ENCODE peak calls at places on chromosome 20, in ten cellular contexts. One of them, this sample, is unnamed. For H3K4me1, the result is how much of the 10 kb centered on the place peaks cover.

GRCh38 chr20:51860015-51860882 is 57.9 kb upstream of the SALL4 start:
- DNase-seq in sigmoid colon: no peak
- DNase-seq in body of pancreas: no peak
- DNase-seq in hepatocyte: peak
- DNase-seq in OCI-LY7: no peak
- DNase-seq in breast epithelium: no peak
- DNase-seq in K562: no peak
- DNase-seq in CD8-positive, alpha-beta T cell: no peak
- DNase-seq in left ventricle myocardium inferior: no peak
- DNase-seq in A549: peak
- DNase-seq in this sample: peak

GRCh38 chr20:25437153-25437581 is 29.7 kb downstream of the GINS1 start:
- DNase-seq in K562: no peak
- DNase-seq in hepatocyte: peak
- DNase-seq in left ventricle myocardium inferior: no peak
- DNase-seq in sigmoid colon: no peak
- DNase-seq in breast epithelium: no peak
- DNase-seq in body of pancreas: no peak
- DNase-seq in OCI-LY7: no peak
- DNase-seq in CD8-positive, alpha-beta T cell: no peak
- DNase-seq in A549: no peak
- DNase-seq in this sample: peak

GRCh38 chr20:23187759-23188158 is 101.6 kb upstream of the CD93 start:
- DNase-seq in A549: peak
- DNase-seq in CD8-positive, alpha-beta T cell: no peak
- DNase-seq in hepatocyte: no peak
- DNase-seq in left ventricle myocardium inferior: peak
- DNase-seq in OCI-LY7: no peak
- DNase-seq in sigmoid colon: no peak
- DNase-seq in breast epithelium: no peak
- DNase-seq in body of pancreas: peak
- DNase-seq in K562: no peak
- DNase-seq in this sample: no peak

GRCh38 chr20:3174442-3175263 is 1.3 kb upstream of the LZTS3 start:
- DNase-seq in left ventricle myocardium inferior: no peak
- DNase-seq in sigmoid colon: no peak
- DNase-seq in hepatocyte: no peak
- DNase-seq in OCI-LY7: no peak
- DNase-seq in A549: peak
- DNase-seq in breast epithelium: no peak
- DNase-seq in body of pancreas: no peak
- DNase-seq in K562: no peak
- DNase-seq in CD8-positive, alpha-beta T cell: no peak
- DNase-seq in this sample: no peak

GRCh38 chr20:1876975-1877603 is 18.1 kb upstream of the SIRPA start:
- DNase-seq in sigmoid colon: no peak
- DNase-seq in breast epithelium: no peak
- DNase-seq in CD8-positive, alpha-beta T cell: no peak
- DNase-seq in left ventricle myocardium inferior: no peak
- DNase-seq in OCI-LY7: peak
- DNase-seq in hepatocyte: peak
- DNase-seq in A549: peak
- DNase-seq in body of pancreas: no peak
- DNase-seq in K562: peak
- DNase-seq in this sample: peak

GRCh38 chr20:14498809-14499208 is 161.4 kb upstream of the FLRT3 start:
- DNase-seq in OCI-LY7: no peak
- DNase-seq in sigmoid colon: no peak
- DNase-seq in K562: no peak
- DNase-seq in A549: no peak
- DNase-seq in breast epithelium: no peak
- DNase-seq in body of pancreas: no peak
- DNase-seq in left ventricle myocardium inferior: no peak
- DNase-seq in CD8-positive, alpha-beta T cell: no peak
- DNase-seq in hepatocyte: peak
- DNase-seq in this sample: no peak

GRCh38 chr20:32466739-32467505 is 108.8 kb downstream of the ASXL1 start:
- DNase-seq in breast epithelium: no peak
- DNase-seq in CD8-positive, alpha-beta T cell: no peak
- DNase-seq in hepatocyte: no peak
- DNase-seq in K562: no peak
- DNase-seq in sigmoid colon: no peak
- DNase-seq in OCI-LY7: no peak
- DNase-seq in A549: no peak
- DNase-seq in body of pancreas: no peak
- DNase-seq in left ventricle myocardium inferior: peak
- DNase-seq in this sample: no peak

GRCh38 chr20:12252793-12253192 is 335.1 kb downstream of the BTBD3 start:
- DNase-seq in breast epithelium: no peak
- DNase-seq in sigmoid colon: no peak
- DNase-seq in hepatocyte: no peak
- DNase-seq in body of pancreas: no peak
- DNase-seq in CD8-positive, alpha-beta T cell: no peak
- DNase-seq in left ventricle myocardium inferior: no peak
- DNase-seq in OCI-LY7: no peak
- DNase-seq in K562: no peak
- DNase-seq in A549: no peak
- DNase-seq in this sample: no peak

GRCh38 chr20:49281059-49281912 is 3.4 kb upstream of the ZNFX1 start:
- DNase-seq in K562: peak
- DNase-seq in breast epithelium: no peak
- DNase-seq in left ventricle myocardium inferior: no peak
- DNase-seq in A549: peak
- DNase-seq in hepatocyte: peak
- DNase-seq in CD8-positive, alpha-beta T cell: no peak
- DNase-seq in OCI-LY7: peak
- DNase-seq in sigmoid colon: no peak
- DNase-seq in body of pancreas: no peak
- DNase-seq in this sample: peak

GRCh38 chr20:59147197-59147596 is 16.4 kb upstream of the ZNF831 start:
- DNase-seq in hepatocyte: no peak
- DNase-seq in CD8-positive, alpha-beta T cell: no peak
- DNase-seq in left ventricle myocardium inferior: peak
- DNase-seq in body of pancreas: no peak
- DNase-seq in A549: no peak
- DNase-seq in K562: no peak
- DNase-seq in OCI-LY7: no peak
- DNase-seq in sigmoid colon: no peak
- DNase-seq in breast epithelium: no peak
- DNase-seq in this sample: no peak

GRCh38 chr20:44186674-44187053 is 324 bp downstream of the JPH2 start:
- DNase-seq in sigmoid colon: peak
- DNase-seq in body of pancreas: no peak
- DNase-seq in A549: no peak
- DNase-seq in hepatocyte: peak
- DNase-seq in K562: no peak
- DNase-seq in OCI-LY7: no peak
- DNase-seq in left ventricle myocardium inferior: no peak
- DNase-seq in breast epithelium: no peak
- DNase-seq in CD8-positive, alpha-beta T cell: no peak
- DNase-seq in this sample: no peak

GRCh38 chr20:33788351-33789049 is 22.6 kb upstream of the CHMP4B start:
- DNase-seq in CD8-positive, alpha-beta T cell: no peak
- DNase-seq in OCI-LY7: no peak
- DNase-seq in body of pancreas: peak
- DNase-seq in left ventricle myocardium inferior: no peak
- DNase-seq in A549: no peak
- DNase-seq in K562: no peak
- DNase-seq in sigmoid colon: no peak
- DNase-seq in breast epithelium: peak
- DNase-seq in hepatocyte: no peak
- DNase-seq in this sample: no peak
- H3K4me1 ChIP-seq in CD8-positive, alpha-beta T cell: under half
- H3K4me1 ChIP-seq in OCI-LY7: under half
- H3K4me1 ChIP-seq in body of pancreas: under half
- H3K4me1 ChIP-seq in left ventricle myocardium inferior: half or more
- H3K4me1 ChIP-seq in A549: under half
- H3K4me1 ChIP-seq in K562: under half
- H3K4me1 ChIP-seq in sigmoid colon: half or more
- H3K4me1 ChIP-seq in breast epithelium: under half
- H3K4me1 ChIP-seq in hepatocyte: under half
- H3K4me1 ChIP-seq in this sample: under half

GRCh38 chr20:24363031-24363430 is 106.4 kb upstream of the SYNDIG1 start:
- DNase-seq in hepatocyte: no peak
- DNase-seq in OCI-LY7: no peak
- DNase-seq in body of pancreas: no peak
- DNase-seq in sigmoid colon: no peak
- DNase-seq in CD8-positive, alpha-beta T cell: no peak
- DNase-seq in breast epithelium: no peak
- DNase-seq in left ventricle myocardium inferior: no peak
- DNase-seq in A549: no peak
- DNase-seq in K562: no peak
- DNase-seq in this sample: no peak

GRCh38 chr20:24357169-24357568 is 112.3 kb upstream of the SYNDIG1 start:
- DNase-seq in left ventricle myocardium inferior: no peak
- DNase-seq in sigmoid colon: no peak
- DNase-seq in CD8-positive, alpha-beta T cell: no peak
- DNase-seq in body of pancreas: peak
- DNase-seq in OCI-LY7: no peak
- DNase-seq in K562: no peak
- DNase-seq in hepatocyte: no peak
- DNase-seq in A549: peak
- DNase-seq in breast epithelium: no peak
- DNase-seq in this sample: no peak

GRCh38 chr20:24362080-24362479 is 107.3 kb upstream of the SYNDIG1 start:
- DNase-seq in left ventricle myocardium inferior: no peak
- DNase-seq in body of pancreas: no peak
- DNase-seq in OCI-LY7: no peak
- DNase-seq in hepatocyte: no peak
- DNase-seq in sigmoid colon: no peak
- DNase-seq in CD8-positive, alpha-beta T cell: no peak
- DNase-seq in A549: no peak
- DNase-seq in breast epithelium: no peak
- DNase-seq in K562: no peak
- DNase-seq in this sample: no peak

GRCh38 chr20:24360531-24360930 is 108.9 kb upstream of the SYNDIG1 start:
- DNase-seq in sigmoid colon: no peak
- DNase-seq in breast epithelium: no peak
- DNase-seq in OCI-LY7: no peak
- DNase-seq in hepatocyte: no peak
- DNase-seq in left ventricle myocardium inferior: no peak
- DNase-seq in K562: no peak
- DNase-seq in CD8-positive, alpha-beta T cell: no peak
- DNase-seq in A549: no peak
- DNase-seq in body of pancreas: no peak
- DNase-seq in this sample: no peak

GRCh38 chr20:24359306-24359705 is 110.1 kb upstream of the SYNDIG1 start:
- DNase-seq in breast epithelium: no peak
- DNase-seq in OCI-LY7: no peak
- DNase-seq in A549: no peak
- DNase-seq in sigmoid colon: no peak
- DNase-seq in hepatocyte: no peak
- DNase-seq in K562: no peak
- DNase-seq in body of pancreas: no peak
- DNase-seq in CD8-positive, alpha-beta T cell: no peak
- DNase-seq in left ventricle myocardium inferior: no peak
- DNase-seq in this sample: no peak
- TF ChIP-seq CTCF in breast epithelium: no peak
- TF ChIP-seq CTCF in OCI-LY7: no peak
- TF ChIP-seq CTCF in A549: no peak
- TF ChIP-seq CTCF in sigmoid colon: no peak
- TF ChIP-seq CTCF in hepatocyte: no peak
- TF ChIP-seq CTCF in K562: no peak
- TF ChIP-seq CTCF in body of pancreas: no peak
- TF ChIP-seq CTCF in CD8-positive, alpha-beta T cell: no peak
- TF ChIP-seq CTCF in left ventricle myocardium inferior: no peak
- TF ChIP-seq CTCF in this sample: no peak

GRCh38 chr20:726160-726559 is 42.1 kb downstream of the SLC52A3 start:
- DNase-seq in hepatocyte: no peak
- DNase-seq in CD8-positive, alpha-beta T cell: no peak
- DNase-seq in breast epithelium: no peak
- DNase-seq in A549: no peak
- DNase-seq in sigmoid colon: no peak
- DNase-seq in K562: no peak
- DNase-seq in body of pancreas: no peak
- DNase-seq in OCI-LY7: no peak
- DNase-seq in left ventricle myocardium inferior: no peak
- DNase-seq in this sample: no peak

GRCh38 chr20:723756-724155 is 44.5 kb downstream of the SLC52A3 start:
- DNase-seq in hepatocyte: no peak
- DNase-seq in body of pancreas: peak
- DNase-seq in left ventricle myocardium inferior: peak
- DNase-seq in breast epithelium: no peak
- DNase-seq in CD8-positive, alpha-beta T cell: no peak
- DNase-seq in OCI-LY7: no peak
- DNase-seq in A549: no peak
- DNase-seq in K562: no peak
- DNase-seq in sigmoid colon: no peak
- DNase-seq in this sample: peak

GRCh38 chr20:722822-723644 is 45.3 kb downstream of the SLC52A3 start:
- DNase-seq in sigmoid colon: no peak
- DNase-seq in body of pancreas: no peak
- DNase-seq in CD8-positive, alpha-beta T cell: no peak
- DNase-seq in A549: no peak
- DNase-seq in K562: no peak
- DNase-seq in left ventricle myocardium inferior: no peak
- DNase-seq in hepatocyte: no peak
- DNase-seq in OCI-LY7: no peak
- DNase-seq in breast epithelium: no peak
- DNase-seq in this sample: no peak

GRCh38 chr20:728022-728944 is 40.0 kb downstream of the SLC52A3 start:
- DNase-seq in K562: peak
- DNase-seq in hepatocyte: peak
- DNase-seq in A549: peak
- DNase-seq in CD8-positive, alpha-beta T cell: peak
- DNase-seq in body of pancreas: peak
- DNase-seq in OCI-LY7: peak
- DNase-seq in left ventricle myocardium inferior: peak
- DNase-seq in breast epithelium: no peak
- DNase-seq in sigmoid colon: no peak
- DNase-seq in this sample: peak

DNA sequence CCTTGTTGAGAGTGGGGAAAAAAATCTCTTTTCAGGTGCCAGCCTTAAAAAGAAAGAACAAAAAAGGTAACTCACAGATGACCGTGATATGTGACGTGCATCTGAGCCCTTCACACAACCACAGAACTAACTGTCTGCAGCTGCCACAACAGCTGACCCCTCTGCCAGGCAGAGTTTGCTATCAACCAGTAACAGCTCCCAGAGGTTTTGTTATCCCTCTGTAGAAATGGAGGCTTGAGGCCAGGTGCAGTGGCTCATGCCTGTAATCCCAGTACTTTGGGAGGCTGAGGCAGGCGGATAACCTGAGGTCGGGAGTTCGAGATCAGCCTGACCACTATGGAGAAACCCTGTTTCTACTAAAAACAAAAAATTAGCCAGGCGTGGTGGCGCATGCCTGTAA is 42.8 kb downstream of the SLC52A3 start:
- DNase-seq in CD8-positive, alpha-beta T cell: no peak
- DNase-seq in hepatocyte: no peak
- DNase-seq in body of pancreas: no peak
- DNase-seq in OCI-LY7: no peak
- DNase-seq in sigmoid colon: no peak
- DNase-seq in K562: no peak
- DNase-seq in breast epithelium: no peak
- DNase-seq in A549: no peak
- DNase-seq in left ventricle myocardium inferior: no peak
- DNase-seq in this sample: no peak
- H3K4me3 ChIP-seq in CD8-positive, alpha-beta T cell: no peak
- H3K4me3 ChIP-seq in hepatocyte: no peak
- H3K4me3 ChIP-seq in body of pancreas: no peak
- H3K4me3 ChIP-seq in OCI-LY7: no peak
- H3K4me3 ChIP-seq in sigmoid colon: no peak
- H3K4me3 ChIP-seq in K562: no peak
- H3K4me3 ChIP-seq in breast epithelium: no peak
- H3K4me3 ChIP-seq in A549: no peak
- H3K4me3 ChIP-seq in left ventricle myocardium inferior: no peak
- H3K4me3 ChIP-seq in this sample: no peak

GRCh38 chr20:45395114-45395415 is 13.0 kb upstream of the DBNDD2 start:
- DNase-seq in left ventricle myocardium inferior: no peak
- DNase-seq in K562: no peak
- DNase-seq in A549: no peak
- DNase-seq in OCI-LY7: no peak
- DNase-seq in sigmoid colon: no peak
- DNase-seq in breast epithelium: no peak
- DNase-seq in body of pancreas: no peak
- DNase-seq in hepatocyte: no peak
- DNase-seq in CD8-positive, alpha-beta T cell: no peak
- DNase-seq in this sample: no peak
- H3K4me1 ChIP-seq in left ventricle myocardium inferior: under half
- H3K4me1 ChIP-seq in K562: under half
- H3K4me1 ChIP-seq in A549: under half
- H3K4me1 ChIP-seq in OCI-LY7: under half
- H3K4me1 ChIP-seq in sigmoid colon: under half
- H3K4me1 ChIP-seq in breast epithelium: under half
- H3K4me1 ChIP-seq in body of pancreas: under half
- H3K4me1 ChIP-seq in hepatocyte: under half
- H3K4me1 ChIP-seq in CD8-positive, alpha-beta T cell: under half
- H3K4me1 ChIP-seq in this sample: under half